ENCODE peak calls at places on chromosome 7, in eight cellular contexts. One of them, this sample, is unnamed.

GRCh38 chr7:90312745-90313144 is 8.4 kb downstream of the FAM237B start:
- DNase-seq in sciatic nerve: no peak
- DNase-seq in central memory CD4-positive, alpha-beta T cell: no peak
- DNase-seq in HT-29: peak
- DNase-seq in activated T-cell treated with anti-CD3 and anti-CD28 coated beads for 24 hours: no peak
- DNase-seq in right lobe of liver: no peak
- DNase-seq in thoracic aorta: no peak
- DNase-seq in T-helper 2 cell: no peak
- DNase-seq in this sample: no peak

GRCh38 chr7:51647931-51648351 is 331.3 kb upstream of the COBL start:
- DNase-seq in sciatic nerve: no peak
- DNase-seq in central memory CD4-positive, alpha-beta T cell: no peak
- DNase-seq in HT-29: peak
- DNase-seq in activated T-cell treated with anti-CD3 and anti-CD28 coated beads for 24 hours: no peak
- DNase-seq in right lobe of liver: no peak
- DNase-seq in thoracic aorta: no peak
- DNase-seq in T-helper 2 cell: no peak
- DNase-seq in this sample: no peak

GRCh38 chr7:157268540-157268939 is 68.3 kb upstream of the DNAJB6 start:
- DNase-seq in sciatic nerve: peak
- DNase-seq in central memory CD4-positive, alpha-beta T cell: no peak
- DNase-seq in HT-29: no peak
- DNase-seq in activated T-cell treated with anti-CD3 and anti-CD28 coated beads for 24 hours: no peak
- DNase-seq in right lobe of liver: no peak
- DNase-seq in thoracic aorta: no peak
- DNase-seq in T-helper 2 cell: no peak
- DNase-seq in this sample: no peak

GRCh38 chr7:158409120-158409519 is 178.5 kb downstream of the PTPRN2 start:
- DNase-seq in sciatic nerve: peak
- DNase-seq in central memory CD4-positive, alpha-beta T cell: no peak
- DNase-seq in HT-29: no peak
- DNase-seq in activated T-cell treated with anti-CD3 and anti-CD28 coated beads for 24 hours: no peak
- DNase-seq in right lobe of liver: no peak
- DNase-seq in thoracic aorta: no peak
- DNase-seq in T-helper 2 cell: no peak
- DNase-seq in this sample: no peak

GRCh38 chr7:152556013-152556412 is 119.9 kb downstream of the XRCC2 start:
- DNase-seq in sciatic nerve: no peak
- DNase-seq in central memory CD4-positive, alpha-beta T cell: no peak
- DNase-seq in HT-29: no peak
- DNase-seq in activated T-cell treated with anti-CD3 and anti-CD28 coated beads for 24 hours: no peak
- DNase-seq in right lobe of liver: no peak
- DNase-seq in thoracic aorta: no peak
- DNase-seq in T-helper 2 cell: no peak
- DNase-seq in this sample: no peak

GRCh38 chr7:107209565-107209964 is 40.8 kb downstream of the HBP1 start:
- DNase-seq in sciatic nerve: no peak
- DNase-seq in central memory CD4-positive, alpha-beta T cell: no peak
- DNase-seq in HT-29: no peak
- DNase-seq in activated T-cell treated with anti-CD3 and anti-CD28 coated beads for 24 hours: no peak
- DNase-seq in right lobe of liver: no peak
- DNase-seq in thoracic aorta: no peak
- DNase-seq in T-helper 2 cell: no peak
- DNase-seq in this sample: no peak

GRCh38 chr7:97167749-97168148 is 50.3 kb downstream of the SDHAF3 start:
- DNase-seq in sciatic nerve: no peak
- DNase-seq in central memory CD4-positive, alpha-beta T cell: no peak
- DNase-seq in HT-29: no peak
- DNase-seq in activated T-cell treated with anti-CD3 and anti-CD28 coated beads for 24 hours: no peak
- DNase-seq in right lobe of liver: no peak
- DNase-seq in thoracic aorta: no peak
- DNase-seq in T-helper 2 cell: no peak
- DNase-seq in this sample: no peak

GRCh38 chr7:94400643-94401042 is 5.9 kb downstream of the COL1A2 start:
- DNase-seq in sciatic nerve: no peak
- DNase-seq in central memory CD4-positive, alpha-beta T cell: no peak
- DNase-seq in HT-29: no peak
- DNase-seq in activated T-cell treated with anti-CD3 and anti-CD28 coated beads for 24 hours: no peak
- DNase-seq in right lobe of liver: no peak
- DNase-seq in thoracic aorta: no peak
- DNase-seq in T-helper 2 cell: no peak
- DNase-seq in this sample: no peak

GRCh38 chr7:130831817-130832481 is 97.9 kb upstream of the KLF14 start:
- DNase-seq in sciatic nerve: no peak
- DNase-seq in central memory CD4-positive, alpha-beta T cell: peak
- DNase-seq in HT-29: peak
- DNase-seq in activated T-cell treated with anti-CD3 and anti-CD28 coated beads for 24 hours: no peak
- DNase-seq in right lobe of liver: no peak
- DNase-seq in thoracic aorta: no peak
- DNase-seq in T-helper 2 cell: no peak
- DNase-seq in this sample: no peak

GRCh38 chr7:47228386-47229014 is 353.4 kb downstream of the TNS3 start:
- DNase-seq in sciatic nerve: no peak
- DNase-seq in central memory CD4-positive, alpha-beta T cell: no peak
- DNase-seq in HT-29: peak
- DNase-seq in activated T-cell treated with anti-CD3 and anti-CD28 coated beads for 24 hours: no peak
- DNase-seq in right lobe of liver: no peak
- DNase-seq in thoracic aorta: no peak
- DNase-seq in T-helper 2 cell: no peak
- DNase-seq in this sample: no peak

GRCh38 chr7:28867181-28867580 is 90.9 kb downstream of the TRIL start:
- DNase-seq in sciatic nerve: no peak
- DNase-seq in central memory CD4-positive, alpha-beta T cell: no peak
- DNase-seq in HT-29: no peak
- DNase-seq in activated T-cell treated with anti-CD3 and anti-CD28 coated beads for 24 hours: no peak
- DNase-seq in right lobe of liver: no peak
- DNase-seq in thoracic aorta: no peak
- DNase-seq in T-helper 2 cell: no peak
- DNase-seq in this sample: no peak

GRCh38 chr7:42886129-42886528 is 25.7 kb downstream of the C7orf25 start:
- DNase-seq in sciatic nerve: no peak
- DNase-seq in central memory CD4-positive, alpha-beta T cell: no peak
- DNase-seq in HT-29: peak
- DNase-seq in activated T-cell treated with anti-CD3 and anti-CD28 coated beads for 24 hours: no peak
- DNase-seq in right lobe of liver: no peak
- DNase-seq in thoracic aorta: no peak
- DNase-seq in T-helper 2 cell: no peak
- DNase-seq in this sample: no peak

GRCh38 chr7:6536899-6537298 is 14.4 kb downstream of the GRID2IP start:
- DNase-seq in sciatic nerve: no peak
- DNase-seq in central memory CD4-positive, alpha-beta T cell: no peak
- DNase-seq in HT-29: no peak
- DNase-seq in activated T-cell treated with anti-CD3 and anti-CD28 coated beads for 24 hours: no peak
- DNase-seq in right lobe of liver: no peak
- DNase-seq in thoracic aorta: no peak
- DNase-seq in T-helper 2 cell: no peak
- DNase-seq in this sample: no peak

GRCh38 chr7:119711104-119711503 is 561.9 kb upstream of the KCND2 start:
- DNase-seq in sciatic nerve: no peak
- DNase-seq in central memory CD4-positive, alpha-beta T cell: no peak
- DNase-seq in HT-29: no peak
- DNase-seq in activated T-cell treated with anti-CD3 and anti-CD28 coated beads for 24 hours: no peak
- DNase-seq in right lobe of liver: no peak
- DNase-seq in thoracic aorta: no peak
- DNase-seq in T-helper 2 cell: no peak
- DNase-seq in this sample: no peak

GRCh38 chr7:142855401-142855743 is 496 bp downstream of the EPHB6 start:
- DNase-seq in sciatic nerve: no peak
- DNase-seq in central memory CD4-positive, alpha-beta T cell: no peak
- DNase-seq in HT-29: peak
- DNase-seq in activated T-cell treated with anti-CD3 and anti-CD28 coated beads for 24 hours: no peak
- DNase-seq in right lobe of liver: no peak
- DNase-seq in thoracic aorta: no peak
- DNase-seq in T-helper 2 cell: no peak
- DNase-seq in this sample: no peak

GRCh38 chr7:159141159-159141558 is 3.5 kb downstream of the VIPR2 start:
- DNase-seq in sciatic nerve: no peak
- DNase-seq in central memory CD4-positive, alpha-beta T cell: no peak
- DNase-seq in HT-29: no peak
- DNase-seq in activated T-cell treated with anti-CD3 and anti-CD28 coated beads for 24 hours: no peak
- DNase-seq in right lobe of liver: no peak
- DNase-seq in thoracic aorta: no peak
- DNase-seq in T-helper 2 cell: no peak
- DNase-seq in this sample: no peak

GRCh38 chr7:130896898-130897514 is 163.0 kb upstream of the KLF14 start:
- DNase-seq in sciatic nerve: peak
- DNase-seq in central memory CD4-positive, alpha-beta T cell: peak
- DNase-seq in HT-29: peak
- DNase-seq in activated T-cell treated with anti-CD3 and anti-CD28 coated beads for 24 hours: peak
- DNase-seq in right lobe of liver: peak
- DNase-seq in thoracic aorta: no peak
- DNase-seq in T-helper 2 cell: peak
- DNase-seq in this sample: peak

GRCh38 chr7:102942883-102943261 is 30.1 kb downstream of the LRRC17 start:
- DNase-seq in sciatic nerve: no peak
- DNase-seq in central memory CD4-positive, alpha-beta T cell: no peak
- DNase-seq in HT-29: no peak
- DNase-seq in activated T-cell treated with anti-CD3 and anti-CD28 coated beads for 24 hours: no peak
- DNase-seq in right lobe of liver: no peak
- DNase-seq in thoracic aorta: no peak
- DNase-seq in T-helper 2 cell: no peak
- DNase-seq in this sample: no peak

GRCh38 chr7:151789380-151789947 is 87.5 kb downstream of the PRKAG2 start:
- DNase-seq in sciatic nerve: no peak
- DNase-seq in central memory CD4-positive, alpha-beta T cell: no peak
- DNase-seq in HT-29: no peak
- DNase-seq in activated T-cell treated with anti-CD3 and anti-CD28 coated beads for 24 hours: no peak
- DNase-seq in right lobe of liver: peak
- DNase-seq in thoracic aorta: no peak
- DNase-seq in T-helper 2 cell: no peak
- DNase-seq in this sample: no peak

GRCh38 chr7:40604601-40605438 is 470.0 kb downstream of the SUGCT start:
- DNase-seq in sciatic nerve: peak
- DNase-seq in central memory CD4-positive, alpha-beta T cell: no peak
- DNase-seq in HT-29: peak
- DNase-seq in activated T-cell treated with anti-CD3 and anti-CD28 coated beads for 24 hours: no peak
- DNase-seq in right lobe of liver: peak
- DNase-seq in thoracic aorta: no peak
- DNase-seq in T-helper 2 cell: no peak
- DNase-seq in this sample: no peak

GRCh38 chr7:122316467-122317394 is 12.2 kb upstream of the FEZF1 start:
- DNase-seq in sciatic nerve: no peak
- DNase-seq in central memory CD4-positive, alpha-beta T cell: no peak
- DNase-seq in HT-29: no peak
- DNase-seq in activated T-cell treated with anti-CD3 and anti-CD28 coated beads for 24 hours: no peak
- DNase-seq in right lobe of liver: peak
- DNase-seq in thoracic aorta: no peak
- DNase-seq in T-helper 2 cell: no peak
- DNase-seq in this sample: no peak